ENCODE peak calls at places on chromosomes 12 and 14, in six cellular contexts. B is non-pigmented ciliary epithelial cell, E is LHCN-M2, V is mesenteric fat pad, X is heart right ventricle, A is head of caudate nucleus. T is an unnamed sample.

GRCh38 chr12:32477714-32478113 is 78.4 kb downstream of the FGD4 start:
- DNase-seq in B (no peak), V (no peak), X (no peak), E (peak), A (no peak), T (no peak)

GRCh38 chr12:49089831-49090773 is 4.5 kb downstream of the DHH start:
- DNase-seq in V (peak), B (no peak), E (no peak), A (peak), X (no peak), T (no peak)

GRCh38 chr12:7989827-7990491 is 42.6 kb upstream of the FOXJ2 start:
- DNase-seq in X (peak), B (no peak), A (no peak), V (peak), E (no peak), T (no peak)

GRCh38 chr14:43003845-43004244 is 1397.2 kb downstream of the LRFN5 start:
- DNase-seq in X (no peak), E (no peak), A (no peak), V (no peak), B (no peak), T (no peak)

GRCh38 chr14:87199371-87199770 is 793.6 kb downstream of the GALC start:
- DNase-seq in V (no peak), E (no peak), X (no peak), A (no peak), B (no peak), T (peak)

GRCh38 chr12:122203301-122203967 is at the start of gene B3GNT4:
- DNase-seq in E (no peak), A (peak), V (no peak), X (peak), B (no peak), T (peak)

GRCh38 chr14:72965249-72965648 is 39.0 kb downstream of the DCAF4 start:
- DNase-seq in E (peak), V (no peak), A (no peak), X (no peak), B (no peak), T (no peak)

GRCh38 chr14:42214981-42215491 is 608.4 kb downstream of the LRFN5 start:
- DNase-seq in B (peak), E (peak), A (no peak), X (no peak), V (no peak), T (peak)

GRCh38 chr12:93802698-93803097 is 125.5 kb downstream of the CRADD start:
- DNase-seq in B (no peak), X (no peak), V (no peak), A (no peak), E (peak), T (peak)

GRCh38 chr14:102768223-102769048 is 8.8 kb upstream of the TRAF3 start:
- DNase-seq in V (no peak), X (no peak), B (no peak), A (no peak), E (no peak), T (peak)

GRCh38 chr12:3150820-3151590 is 73.8 kb downstream of the TSPAN9 start:
- DNase-seq in B (no peak), A (no peak), E (peak), X (no peak), V (no peak), T (no peak)

GRCh38 chr12:16668198-16668597 is 62.2 kb upstream of the LMO3 start:
- DNase-seq in X (no peak), A (no peak), E (no peak), V (no peak), B (no peak), T (no peak)

GRCh38 chr12:15763336-15763735 is 25.9 kb downstream of the EPS8 start:
- DNase-seq in X (no peak), V (no peak), A (no peak), B (no peak), E (no peak), T (peak)

GRCh38 chr12:54215990-54216579 is 27.3 kb upstream of the SMUG1 start:
- DNase-seq in X (no peak), V (no peak), B (no peak), E (no peak), A (no peak), T (no peak)

GRCh38 chr14:23352506-23353432 is at the start of gene SLC22A17:
- DNase-seq in X (peak), E (peak), A (peak), V (peak), B (peak), T (peak)

GRCh38 chr12:64819816-64820402 is 4.5 kb upstream of the TBC1D30 start:
- DNase-seq in B (no peak), E (no peak), X (no peak), V (no peak), A (no peak), T (no peak)

GRCh38 chr14:59107819-59108218 is 80.6 kb upstream of the DAAM1 start:
- DNase-seq in V (no peak), X (no peak), A (no peak), B (no peak), E (peak), T (no peak)

GRCh38 chr12:41514050-41514449 is 325.9 kb downstream of the PDZRN4 start:
- DNase-seq in V (no peak), A (no peak), X (no peak), E (no peak), B (no peak), T (peak)

GRCh38 chr12:47782372-47782770 is 9.3 kb downstream of the SLC48A1 start:
- DNase-seq in B (no peak), A (no peak), E (no peak), X (no peak), V (no peak), T (no peak)

GRCh38 chr12:66548338-66549049 is 130.4 kb downstream of the GRIP1 start:
- DNase-seq in E (no peak), A (no peak), V (no peak), B (no peak), X (no peak), T (no peak)

GRCh38 chr12:119177056-119177325 is 1.7 kb upstream of the HSPB8 start:
- DNase-seq in V (no peak), B (no peak), X (no peak), A (no peak), E (no peak), T (no peak)